ENCODE peak calls at places on chromosomes 12 and 14, in ten cellular contexts. X is psoas muscle; C is IMR-90; P is left lung; B is suprapubic skin; E is CD8-positive, alpha-beta T cell; S is RWPE2; M is lung; A is lower lobe of right lung; I is tibial nerve. H is an unnamed sample.
A peak's percentile ranks its signal among the peaks of the same experiment; 100 is the strongest.

GRCh38 chr12:119902084-119902509 is 25.0 kb upstream of the CIT start:
- DNase-seq in M (peak; percentile 63), C (peak; percentile 77), X (peak; percentile 34), I (peak; percentile 23), A (peak; percentile 59), E (peak; percentile 50), P (peak; percentile 36), S (no peak), B (no peak), H (no peak)

GRCh38 chr14:31228533-31228932 is 20.9 kb upstream of the HECTD1 start:
- DNase-seq in A (no peak), X (no peak), P (no peak), M (no peak), I (no peak), C (no peak), B (no peak), E (no peak), S (no peak), H (no peak)

GRCh38 chr14:71143391-71144290 is 236.4 kb downstream of the PCNX1 start:
- DNase-seq in X (no peak), M (no peak), A (no peak), B (no peak), S (peak; percentile 94), E (no peak), I (no peak), P (no peak), C (peak; percentile 80), H (no peak)

GRCh38 chr14:104799239-104799599 is 1.7 kb upstream of the ZBTB42 start:
- DNase-seq in S (no peak), C (no peak), B (no peak), M (no peak), X (no peak), I (no peak), E (no peak), A (no peak), P (no peak), H (no peak)

GRCh38 chr14:66288511-66288910 is 197.7 kb upstream of the CCDC196 start:
- DNase-seq in S (no peak), E (no peak), I (no peak), C (no peak), P (no peak), A (no peak), X (no peak), M (no peak), B (no peak), H (no peak)

GRCh38 chr12:121025442-121026226 is 9.3 kb upstream of the C12orf43 start:
- DNase-seq in C (no peak), E (no peak), B (no peak), M (no peak), S (no peak), P (no peak), X (no peak), A (peak; percentile 14), I (no peak), H (no peak)

GRCh38 chr12:92971869-92972524 is 42.9 kb upstream of the EEA1 start:
- DNase-seq in X (no peak), M (no peak), C (peak; percentile 86), E (no peak), B (no peak), I (no peak), S (no peak), A (no peak), P (no peak), H (no peak)

GRCh38 chr14:22416193-22416592 is 172.8 kb downstream of the DAD1 start:
- DNase-seq in A (no peak), C (no peak), P (no peak), I (no peak), X (no peak), E (no peak), B (no peak), M (no peak), S (no peak), H (no peak)

GRCh38 chr12:132315951-132316350 is 13.4 kb downstream of the GALNT9 start:
- DNase-seq in B (no peak), C (no peak), X (peak; percentile 2), E (no peak), P (no peak), M (no peak), A (peak; percentile 35), I (no peak), S (no peak), H (no peak)

GRCh38 chr12:62848418-62848817 is 86.5 kb downstream of the PPM1H start:
- DNase-seq in C (peak; percentile 85), A (no peak), I (no peak), S (no peak), E (no peak), B (no peak), M (no peak), X (no peak), P (no peak), H (no peak)

GRCh38 chr14:72614365-72614764 is 279.5 kb downstream of the DPF3 start:
- DNase-seq in M (no peak), S (no peak), C (no peak), B (peak; percentile 26), P (no peak), X (no peak), I (no peak), A (no peak), E (no peak), H (no peak)

GRCh38 chr12:15625075-15625474 is 164.1 kb downstream of the EPS8 start:
- DNase-seq in B (no peak), S (no peak), C (no peak), X (no peak), E (no peak), I (no peak), M (no peak), P (no peak), A (no peak), H (no peak)

DNA sequence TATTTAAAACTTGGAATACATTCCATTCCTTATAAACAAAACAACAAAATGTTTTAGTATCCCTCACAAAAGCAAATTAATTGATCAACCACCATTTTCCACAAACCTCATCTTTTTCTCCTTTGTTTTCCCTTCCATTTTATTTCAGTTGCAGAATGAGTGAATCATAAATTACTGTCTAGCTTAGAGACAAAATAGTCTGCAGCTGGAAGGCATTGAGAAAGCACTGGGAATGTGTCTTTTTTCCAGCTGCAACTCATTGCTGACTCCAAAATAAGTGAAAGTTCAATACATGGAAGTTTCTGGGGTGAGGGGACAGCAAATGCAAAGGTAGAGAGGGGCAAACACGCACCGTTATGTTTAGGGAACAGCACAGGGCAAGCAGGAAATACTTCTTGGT is 84.9 kb upstream of the FERMT2 start:
- DNase-seq in S (no peak), E (no peak), A (no peak), P (no peak), X (no peak), B (no peak), M (no peak), I (no peak), C (peak; percentile 44), H (no peak)
- H3K27ac ChIP-seq in S (no peak overlapping the region), E (no peak overlapping the region), A (no peak overlapping the region), P (peak overlapping the region; percentile 16), X (no peak overlapping the region), B (no peak overlapping the region), M (no peak overlapping the region), I (no peak overlapping the region), C (peak overlapping the region; percentile 50), H (peak overlapping the region; percentile 1)

GRCh38 chr12:87661770-87662402 is 367.3 kb downstream of the C12orf50 start:
- DNase-seq in S (no peak), A (no peak), E (no peak), C (peak; percentile 3), M (no peak), X (no peak), B (no peak), I (no peak), P (no peak), H (no peak)

GRCh38 chr12:87671757-87672156 is 357.4 kb downstream of the C12orf50 start:
- DNase-seq in A (no peak), C (no peak), I (no peak), S (no peak), X (no peak), B (no peak), E (no peak), M (no peak), P (no peak), H (no peak)

GRCh38 chr12:87670448-87670847 is 358.8 kb downstream of the C12orf50 start:
- DNase-seq in P (no peak), E (no peak), X (no peak), I (no peak), B (no peak), C (no peak), S (no peak), A (no peak), M (no peak), H (no peak)

DNA sequence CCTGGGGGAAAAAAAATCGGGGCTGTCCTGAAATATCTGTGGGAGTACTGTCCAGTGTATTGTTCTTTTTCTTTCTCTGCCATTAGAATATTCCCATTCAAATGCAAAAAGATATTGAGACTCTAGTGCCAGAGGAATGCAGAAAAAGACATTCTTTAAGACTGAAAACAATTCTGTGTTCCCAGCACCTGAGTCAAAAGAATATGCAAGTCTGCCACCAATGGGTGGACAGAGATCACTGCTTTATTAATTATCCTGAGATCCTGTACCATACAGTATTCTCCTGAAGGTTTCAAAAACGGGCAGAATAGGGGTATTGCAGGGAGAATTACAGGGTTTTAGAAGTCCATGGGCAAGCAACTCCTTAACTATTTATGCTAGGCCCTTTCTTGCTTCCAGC is 361.8 kb downstream of the C12orf50 start:
- DNase-seq in I (no peak), C (peak; percentile 35), P (no peak), A (no peak), B (no peak), X (no peak), E (no peak), M (no peak), S (no peak), H (no peak)
- TF ChIP-seq CTCF in I (no peak), C (peak; percentile 39), P (peak; percentile 19), A (no peak), B (peak; percentile 15), X (no peak), E (no peak), M (no peak), S (peak; percentile 68), H (no peak)

DNA sequence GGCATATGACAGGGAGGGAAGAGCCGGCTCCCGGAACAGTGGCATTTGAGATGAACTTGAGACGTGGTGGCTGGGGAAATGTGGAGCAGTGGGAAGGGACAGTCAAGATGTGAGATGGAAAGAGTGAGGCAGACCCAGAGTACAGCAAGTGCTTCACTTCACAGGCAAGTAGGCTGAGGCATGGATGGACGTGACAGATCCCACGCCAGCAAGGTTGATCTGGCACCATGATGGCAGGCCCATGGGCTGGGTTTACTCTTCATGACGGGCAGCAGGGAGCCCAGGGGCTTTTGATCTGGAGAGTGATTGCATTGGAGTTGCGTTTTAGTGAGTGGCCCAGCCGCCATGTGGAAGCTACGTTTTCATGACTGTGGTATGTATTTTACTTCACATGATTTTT is 17.9 kb upstream of the EML1 start:
- DNase-seq in P (no peak), A (no peak), C (no peak), S (no peak), X (no peak), B (no peak), I (no peak), E (no peak), M (no peak), H (no peak)
- H3K4me3 ChIP-seq in P (no peak overlapping the region), A (no peak overlapping the region), C (no peak overlapping the region), S (no peak overlapping the region), X (no peak overlapping the region), B (no peak overlapping the region), I (no peak overlapping the region), E (no peak overlapping the region), M (no peak overlapping the region), H (no peak overlapping the region)

DNA sequence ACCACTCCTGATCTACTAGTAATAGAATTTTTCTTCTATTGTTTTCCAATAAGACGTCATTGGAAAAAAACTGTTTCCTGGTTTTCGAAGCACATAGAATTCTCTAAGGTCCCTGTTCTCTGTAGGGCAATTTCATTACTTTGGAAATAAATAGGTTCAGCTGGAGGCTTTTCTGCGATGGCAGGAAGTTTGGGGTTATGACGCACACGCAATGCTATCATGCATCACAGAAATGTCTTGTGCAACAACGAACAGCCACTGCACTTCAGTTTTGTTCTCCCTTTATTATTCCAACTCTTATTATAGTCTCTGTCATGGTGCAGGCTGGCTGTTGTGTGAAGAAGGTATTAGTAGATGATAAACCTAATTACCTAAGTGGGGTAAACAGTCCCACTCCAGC is 59.0 kb downstream of the KCNK10 start:
- DNase-seq in P (no peak), X (no peak), I (no peak), E (no peak), M (no peak), A (no peak), C (no peak), S (no peak), B (no peak), H (no peak)
- H3K27ac ChIP-seq in P (no peak overlapping the region), X (no peak overlapping the region), I (no peak overlapping the region), E (no peak overlapping the region), M (no peak overlapping the region), A (no peak overlapping the region), C (no peak overlapping the region), S (no peak overlapping the region), B (no peak overlapping the region), H (no peak overlapping the region)

H was measured in coronary artery.